ENCODE peak calls at places on chromosomes 13 and 19, in four cellular contexts. X, T, Y and B are unnamed samples.
A peak's percentile ranks its signal among the peaks of the same experiment; 100 is the strongest.

GRCh38 chr13:27822258-27822872 is 30.1 kb downstream of the GSX1 start:
- DNase-seq in X (no peak), T (peak; percentile 21), Y (no peak), B (no peak)

GRCh38 chr13:108322206-108322824 is 52.8 kb downstream of the TNFSF13B start:
- DNase-seq in X (no peak), T (peak; percentile 66), Y (no peak), B (no peak)

GRCh38 chr13:22278336-22278929 is 607.6 kb downstream of the FGF9 start:
- DNase-seq in X (peak; percentile 23), T (peak; percentile 65), Y (peak; percentile 42), B (peak; percentile 33)

GRCh38 chr13:51739403-51740112 is 64.4 kb downstream of the DHRS12 start:
- DNase-seq in X (no peak), T (no peak), Y (peak; percentile 53), B (no peak)

GRCh38 chr13:102145750-102146149 is 256.1 kb downstream of the FGF14 start:
- DNase-seq in X (no peak), T (no peak), Y (no peak), B (no peak)

GRCh38 chr19:32442650-32443049 is 37.1 kb downstream of the DPY19L3 start:
- DNase-seq in X (no peak), T (no peak), Y (no peak), B (no peak)

GRCh38 chr19:50548191-50549058 is 19.8 kb downstream of the LRRC4B start:
- DNase-seq in X (no peak), T (no peak), Y (no peak), B (no peak)

GRCh38 chr13:53311561-53311960 is 282.9 kb downstream of the OLFM4 start:
- DNase-seq in X (no peak), T (no peak), Y (no peak), B (no peak)

GRCh38 chr13:60463787-60464186 is 66.8 kb downstream of the TDRD3 start:
- DNase-seq in X (no peak), T (no peak), Y (no peak), B (no peak)

GRCh38 chr13:30880756-30881155 is 25.3 kb upstream of the MEDAG start:
- DNase-seq in X (no peak), T (peak; percentile 99), Y (peak; percentile 70), B (no peak)

GRCh38 chr13:74062933-74063332 is 71.3 kb downstream of the KLF12 start:
- DNase-seq in X (no peak), T (peak; percentile 67), Y (peak; percentile 70), B (peak; percentile 66)

GRCh38 chr13:46654956-46655726 is 102.2 kb downstream of the LRCH1 start:
- DNase-seq in X (no peak), T (peak; percentile 57), Y (no peak), B (no peak)

GRCh38 chr19:6738726-6739389 is 622 bp upstream of the TRIP10 start:
- DNase-seq in X (peak; percentile 49), T (no peak), Y (peak; percentile 57), B (peak; percentile 60)

GRCh38 chr19:7757358-7757757 is 5.7 kb upstream of the CLEC4M start:
- DNase-seq in X (no peak), T (no peak), Y (no peak), B (no peak)

GRCh38 chr19:18895038-18895827 is 725 bp downstream of the CERS1 start:
- DNase-seq in X (no peak), T (peak; percentile 31), Y (peak; percentile 40), B (no peak)

GRCh38 chr19:48963371-48964204 is 1.5 kb upstream of the FTL start:
- DNase-seq in X (peak; percentile 60), T (peak; percentile 75), Y (peak; percentile 82), B (peak; percentile 72)

GRCh38 chr13:100573121-100573520 is 15.5 kb downstream of the GGACT start:
- DNase-seq in X (peak; percentile 36), T (peak; percentile 82), Y (peak; percentile 61), B (peak; percentile 33)

GRCh38 chr13:109700176-109700575 is 86.2 kb downstream of the IRS2 start:
- DNase-seq in X (peak; percentile 45), T (peak; percentile 71), Y (peak; percentile 75), B (peak; percentile 83)

GRCh38 chr13:41465215-41465907 is 8.0 kb downstream of the RGCC start:
- DNase-seq in X (peak; percentile 50), T (peak; percentile 81), Y (peak; percentile 64), B (peak; percentile 50)

GRCh38 chr19:33647146-33647545 is 25.4 kb downstream of the CHST8 start:
- DNase-seq in X (no peak), T (no peak), Y (no peak), B (no peak)

GRCh38 chr13:99442273-99442895 is 58.9 kb upstream of the TM9SF2 start:
- DNase-seq in X (no peak), T (peak; percentile 62), Y (peak; percentile 39), B (no peak)

GRCh38 chr19:32404213-32404938 is 1.2 kb upstream of the DPY19L3 start:
- DNase-seq in X (no peak), T (no peak), Y (no peak), B (no peak)

GRCh38 chr19:54232552-54232934 is 9.7 kb upstream of the LILRB3 start:
- DNase-seq in X (no peak), T (no peak), Y (no peak), B (no peak)

GRCh38 chr13:110593430-110594130 is 21.8 kb upstream of the NAXD start:
- DNase-seq in X (no peak), T (peak; percentile 73), Y (no peak), B (no peak)

GRCh38 chr19:5637971-5638370 is 15.1 kb downstream of the SAFB start:
- DNase-seq in X (no peak), T (peak; percentile 33), Y (no peak), B (no peak)

GRCh38 chr19:48325265-48325910 is at the start of gene EMP3:
- DNase-seq in X (peak; percentile 71), T (peak; percentile 95), Y (peak; percentile 88), B (peak; percentile 82)

GRCh38 chr13:83184819-83185218 is 697.5 kb downstream of the SLITRK1 start:
- DNase-seq in X (no peak), T (peak; percentile 82), Y (no peak), B (no peak)

GRCh38 chr19:40228863-40229262 is 2.4 kb upstream of the CCNP start:
- DNase-seq in X (no peak), T (no peak), Y (no peak), B (no peak)

GRCh38 chr13:99383511-99383921 is 76.3 kb upstream of the GPR183 start:
- DNase-seq in X (peak; percentile 39), T (no peak), Y (no peak), B (no peak)

GRCh38 chr19:10583021-10583776 is 3.9 kb downstream of the AP1M2 start:
- DNase-seq in X (no peak), T (no peak), Y (no peak), B (no peak)

GRCh38 chr13:35475131-35475959 is 1.1 kb downstream of the MAB21L1 start:
- DNase-seq in X (no peak), T (peak; percentile 41), Y (peak; percentile 61), B (no peak)

GRCh38 chr19:57803594-57804325 is 11.0 kb downstream of the ZNF552 start:
- DNase-seq in X (no peak), T (peak; percentile 58), Y (no peak), B (no peak)

GRCh38 chr13:54660277-54660676 is 1631.7 kb downstream of the OLFM4 start:
- DNase-seq in X (no peak), T (no peak), Y (no peak), B (no peak)

GRCh38 chr19:7725791-7726190 is 6.1 kb downstream of the CLEC4G start:
- DNase-seq in X (no peak), T (no peak), Y (no peak), B (no peak)

GRCh38 chr19:19386373-19386869 is 19.1 kb upstream of the GATAD2A start:
- DNase-seq in X (no peak), T (no peak), Y (no peak), B (no peak)

GRCh38 chr19:12163841-12164240 is 945 bp downstream of the ZNF136 start:
- DNase-seq in X (no peak), T (no peak), Y (no peak), B (no peak)

GRCh38 chr13:109448629-109449028 is 337.8 kb downstream of the IRS2 start:
- DNase-seq in X (no peak), T (no peak), Y (no peak), B (no peak)

GRCh38 chr19:55385236-55385748 is 440 bp upstream of the RPL28 start:
- DNase-seq in X (peak; percentile 97), T (peak; percentile 96), Y (peak; percentile 99), B (peak; percentile 97)
- H3K4me1 ChIP-seq in X (peaks cover 18% of the 10 kb centered on the region), T (peaks cover 18% of the 10 kb centered on the region), Y (peaks cover 48% of the 10 kb centered on the region), B (peaks cover 59% of the 10 kb centered on the region)

DNA sequence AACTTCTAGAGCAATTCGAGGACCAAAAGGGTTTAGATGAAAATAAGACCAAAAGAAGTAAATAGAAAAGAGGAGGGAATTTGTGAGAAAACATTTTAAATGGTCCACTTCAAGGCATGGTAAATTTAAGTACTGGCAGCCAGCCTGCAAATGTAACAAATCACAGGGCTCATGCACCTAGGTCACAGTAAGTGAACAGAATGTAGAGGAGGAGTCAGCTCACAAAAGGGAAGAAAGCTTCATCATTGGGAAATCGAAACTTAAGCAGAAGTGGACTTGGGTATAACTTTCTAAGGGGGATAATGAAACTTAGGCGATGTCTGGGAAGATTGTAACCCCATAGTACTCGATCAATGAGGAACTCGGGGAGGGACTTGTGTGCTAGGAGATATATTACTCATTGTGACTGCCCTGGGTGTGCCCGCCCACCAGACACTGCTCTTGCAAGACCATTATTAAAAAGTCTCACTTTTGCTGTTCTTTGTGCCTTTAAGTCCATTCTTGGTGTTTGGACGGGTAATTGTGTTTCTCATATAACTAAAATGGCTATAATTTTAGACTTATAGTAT is 1053.6 kb upstream of the MIR17HG start:
- DNase-seq in X (no peak), T (no peak), Y (no peak), B (no peak)
- H3K9me3 ChIP-seq in X (no peaks in the 10 kb centered on the region), T (no peaks in the 10 kb centered on the region), Y (no peaks in the 10 kb centered on the region), B (no peaks in the 10 kb centered on the region)

DNA sequence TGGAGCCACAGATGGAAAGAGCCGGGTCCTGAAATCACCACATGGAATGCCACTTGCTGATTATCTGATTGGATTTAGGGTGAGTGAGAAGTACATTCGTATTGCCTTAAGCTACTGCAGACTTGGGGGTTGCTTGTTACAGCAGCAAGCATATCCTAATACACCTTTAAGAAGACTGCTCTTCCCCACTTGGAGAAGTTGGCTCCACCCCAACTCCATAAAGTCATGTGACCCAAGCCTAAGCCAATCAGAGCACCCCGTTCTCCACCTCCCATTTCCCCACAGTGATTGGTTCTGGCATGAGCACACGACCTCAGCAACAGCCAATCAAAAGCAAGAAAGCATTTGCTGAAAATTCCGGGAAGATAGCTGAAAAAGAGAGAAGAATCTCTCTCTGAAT is 23.1 kb downstream of the CACNA1A start:
- DNase-seq in X (no peak), T (no peak), Y (no peak), B (no peak)
- H3K27ac ChIP-seq in X (no peak overlapping the region), T (no peak overlapping the region), Y (no peak overlapping the region), B (no peak overlapping the region)

GRCh38 chr13:113209880-113210421 is 538 bp downstream of the CUL4A start:
- DNase-seq in X (peak; percentile 46), T (peak; percentile 60), Y (peak; percentile 43), B (peak; percentile 42)
- H3K4me1 ChIP-seq in X (no peaks in the 10 kb centered on the region), T (peaks cover 9% of the 10 kb centered on the region), Y (peaks cover 26% of the 10 kb centered on the region), B (peaks cover 94% of the 10 kb centered on the region)

GRCh38 chr13:25864936-25865335 is 186.9 kb downstream of the SHISA2 start:
- DNase-seq in X (no peak), T (no peak), Y (no peak), B (no peak)
- H3K9me3 ChIP-seq in X (no peaks in the 10 kb centered on the region), T (no peaks in the 10 kb centered on the region), Y (no peaks in the 10 kb centered on the region), B (no peaks in the 10 kb centered on the region)